ENCODE peak calls at places on chromosomes 2 and 18, in eight cellular contexts. X is adrenal gland, E is gastrocnemius medialis, F is heart left ventricle, I is body of pancreas, J is ovary, Y is A549, S is HCT116. Q is an unnamed sample.

GRCh38 chr18:2570772-2571199 is 519 bp downstream of the METTL4 start:
- DNase-seq in X (peak; percentile 83), E (peak; percentile 50), F (peak; percentile 66), I (peak; percentile 70), J (peak; percentile 60), Y (peak; percentile 63), S (peak; percentile 55), Q (peak; percentile 42)

GRCh38 chr2:85706604-85707296 is 12.6 kb downstream of the GNLY start:
- DNase-seq in X (peak; percentile 77), E (no peak), F (no peak), I (no peak), J (no peak), Y (no peak), S (no peak), Q (no peak)

GRCh38 chr18:24771300-24771699 is 310.9 kb downstream of the HRH4 start:
- DNase-seq in X (no peak), E (no peak), F (no peak), I (no peak), J (no peak), Y (no peak), S (no peak), Q (no peak)

GRCh38 chr2:128474014-128474961 is 155.6 kb upstream of the HS6ST1 start:
- DNase-seq in X (no peak), E (no peak), F (no peak), I (no peak), J (no peak), Y (no peak), S (no peak), Q (no peak)

GRCh38 chr2:197777823-197778407 is 7.2 kb downstream of the BOLL start:
- DNase-seq in X (no peak), E (no peak), F (no peak), I (no peak), J (no peak), Y (peak; percentile 38), S (peak; percentile 16), Q (no peak)

GRCh38 chr18:7982216-7982615 is 415.1 kb downstream of the PTPRM start:
- DNase-seq in X (no peak), E (no peak), F (no peak), I (no peak), J (no peak), Y (no peak), S (no peak), Q (no peak)

GRCh38 chr2:101341421-101341820 is 32.9 kb upstream of the RNF149 start:
- DNase-seq in X (no peak), E (no peak), F (no peak), I (no peak), J (no peak), Y (no peak), S (no peak), Q (no peak)

GRCh38 chr18:47756364-47757016 is 174.0 kb downstream of the SMAD2 start:
- DNase-seq in X (peak; percentile 70), E (no peak), F (peak; percentile 28), I (peak; percentile 62), J (no peak), Y (peak; percentile 64), S (peak; percentile 44), Q (no peak)

GRCh38 chr2:85326946-85327756 is 638 bp downstream of the TGOLN2 start:
- DNase-seq in X (peak; percentile 57), E (peak; percentile 27), F (peak; percentile 56), I (peak; percentile 33), J (peak; percentile 27), Y (peak; percentile 29), S (no peak), Q (peak; percentile 66)

GRCh38 chr2:189570565-189570964 is 10.0 kb downstream of the SLC40A1 start:
- DNase-seq in X (no peak), E (no peak), F (no peak), I (no peak), J (no peak), Y (no peak), S (no peak), Q (no peak)

GRCh38 chr2:132278267-132278666 is 116.5 kb upstream of the ANKRD30BL start:
- DNase-seq in X (no peak), E (no peak), F (no peak), I (no peak), J (no peak), Y (no peak), S (no peak), Q (no peak)

GRCh38 chr2:216560695-216561370 is 62.2 kb downstream of the RPL37A start:
- DNase-seq in X (peak; percentile 30), E (no peak), F (no peak), I (no peak), J (peak; percentile 65), Y (no peak), S (no peak), Q (no peak)

GRCh38 chr18:9386872-9387271 is 52.3 kb downstream of the TWSG1 start:
- DNase-seq in X (no peak), E (no peak), F (no peak), I (no peak), J (no peak), Y (no peak), S (no peak), Q (no peak)

GRCh38 chr2:216502776-216503629 is 4.4 kb downstream of the RPL37A start:
- DNase-seq in X (no peak), E (no peak), F (no peak), I (no peak), J (no peak), Y (no peak), S (no peak), Q (no peak)

GRCh38 chr2:127784965-127785518 is 25.9 kb downstream of the WDR33 start:
- DNase-seq in X (no peak), E (no peak), F (no peak), I (no peak), J (no peak), Y (no peak), S (no peak), Q (no peak)

GRCh38 chr2:121236650-121237049 is 48.4 kb downstream of the TFCP2L1 start:
- DNase-seq in X (no peak), E (no peak), F (no peak), I (no peak), J (no peak), Y (no peak), S (no peak), Q (no peak)

GRCh38 chr2:218406949-218407703 is 7.5 kb downstream of the CTDSP1 start:
- DNase-seq in X (peak; percentile 69), E (peak; percentile 57), F (peak; percentile 48), I (peak; percentile 82), J (peak; percentile 73), Y (no peak), S (no peak), Q (peak; percentile 74)
- TF ChIP-seq POLR2A in X (no peak), E (no peak), F (no peak), I (peak; percentile 35), J (no peak), Y (no peak), S (no peak), Q (no peak)

DNA sequence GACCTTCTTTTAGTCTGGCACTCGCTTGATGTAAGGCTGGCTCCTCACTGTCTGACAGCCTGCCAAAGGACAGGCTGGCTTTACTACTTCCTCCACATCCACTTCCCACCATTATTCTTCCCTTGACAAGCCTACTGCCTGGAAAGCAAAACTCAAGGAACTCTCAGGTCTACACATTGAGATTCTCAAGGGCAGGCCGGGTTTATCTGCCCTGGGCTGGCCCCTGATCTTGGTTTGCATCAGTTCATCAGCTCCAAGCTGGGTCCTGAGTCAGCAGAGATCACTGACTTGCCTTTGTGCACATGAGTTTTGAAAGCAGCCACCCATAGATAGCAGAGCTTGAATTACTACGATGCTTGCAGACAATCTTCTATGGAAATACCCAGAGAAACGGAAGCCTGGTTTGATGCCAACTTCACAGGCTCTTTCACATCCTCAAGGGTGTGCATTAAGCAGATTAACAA is 53.9 kb downstream of the KCTD18 start:
- DNase-seq in X (peak; percentile 52), E (no peak), F (no peak), I (no peak), J (no peak), Y (no peak), S (no peak), Q (no peak)
- H3K4me3 ChIP-seq in X (no peak overlapping the region), E (no peak overlapping the region), F (no peak overlapping the region), I (no peak overlapping the region), J (no peak overlapping the region), Y (no peak overlapping the region), S (no peak overlapping the region), Q (no peak overlapping the region)

GRCh38 chr2:231929961-231930600 is 3.9 kb upstream of the NPPC start:
- DNase-seq in X (no peak), E (no peak), F (peak; percentile 72), I (no peak), J (no peak), Y (no peak), S (no peak), Q (no peak)
- TF ChIP-seq CTCF in X (no peak), E (no peak), F (peak; percentile 30), I (no peak), J (no peak), Y (peak; percentile 22), S (peak; percentile 83), Q (no peak)

GRCh38 chr2:239494578-239494977 is 93.8 kb upstream of the HDAC4 start:
- DNase-seq in X (no peak), E (no peak), F (no peak), I (no peak), J (no peak), Y (no peak), S (no peak), Q (no peak)
- TF ChIP-seq POLR2A in X (no peak), E (no peak), F (no peak), I (no peak), J (no peak), Y (no peak), S (no peak), Q (no peak)

GRCh38 chr2:218858138-218858445 is 1.5 kb upstream of the WNT6 start:
- DNase-seq in X (no peak), E (no peak), F (no peak), I (no peak), J (no peak), Y (no peak), S (no peak), Q (no peak)
- H3K4me3 ChIP-seq in X (no peak overlapping the region), E (no peak overlapping the region), F (no peak overlapping the region), I (no peak overlapping the region), J (no peak overlapping the region), Y (no peak overlapping the region), S (no peak overlapping the region), Q (no peak overlapping the region)

GRCh38 chr2:199480966-199481365 is 23.2 kb upstream of the SATB2 start:
- DNase-seq in X (no peak), E (no peak), F (no peak), I (no peak), J (no peak), Y (no peak), S (no peak), Q (no peak)
- TF ChIP-seq CTCF in X (no peak), E (no peak), F (no peak), I (no peak), J (no peak), Y (no peak), S (no peak), Q (no peak)

GRCh38 chr2:16313235-16313980 is 352.2 kb downstream of the CYRIA start:
- DNase-seq in X (no peak), E (no peak), F (no peak), I (no peak), J (no peak), Y (no peak), S (no peak), Q (no peak)
- TF ChIP-seq POLR2A in X (no peak), E (no peak), F (no peak), I (no peak), J (no peak), Y (no peak), S (no peak), Q (no peak)

GRCh38 chr2:45672138-45672537 is 20.7 kb downstream of the PRKCE start:
- DNase-seq in X (no peak), E (no peak), F (no peak), I (no peak), J (no peak), Y (no peak), S (no peak), Q (no peak)
- H3K4me3 ChIP-seq in X (no peak overlapping the region), E (no peak overlapping the region), F (no peak overlapping the region), I (no peak overlapping the region), J (no peak overlapping the region), Y (no peak overlapping the region), S (no peak overlapping the region), Q (no peak overlapping the region)

Q was measured in lower leg skin.